ENCODE peak calls at places on chromosomes 6 and 20, in nine cellular contexts. I is uterus, E is adrenal gland, G is H1, K is body of pancreas, H is endothelial cell of umbilical vein, S is ovary, V is IMR-90, O is spleen. D is an unnamed sample.
A peak's percentile ranks its signal among the peaks of the same experiment; 100 is the strongest.

GRCh38 chr20:1707588-1708449 is 50.2 kb upstream of the SIRPG start:
- DNase-seq in I (no peak), E (no peak), G (no peak), K (no peak), H (no peak), S (no peak), V (no peak), O (no peak), D (no peak)

GRCh38 chr20:31716818-31717477 is 5.7 kb downstream of the BCL2L1 start:
- DNase-seq in I (no peak), E (no peak), G (no peak), K (no peak), H (no peak), S (no peak), V (no peak), O (peak; percentile 27), D (no peak)

GRCh38 chr6:114131943-114132342 is 161.0 kb upstream of the HDAC2 start:
- DNase-seq in I (no peak), E (no peak), G (no peak), K (no peak), H (no peak), S (no peak), V (no peak), O (no peak), D (no peak)

GRCh38 chr20:56554869-56555268 is 21.8 kb downstream of the FAM209B start:
- DNase-seq in I (peak; percentile 56), E (peak; percentile 87), G (no peak), K (peak; percentile 71), H (peak; percentile 85), S (peak; percentile 16), V (peak; percentile 90), O (no peak), D (no peak)

GRCh38 chr6:22737331-22737730 is 168.0 kb downstream of the HDGFL1 start:
- DNase-seq in I (peak; percentile 67), E (peak; percentile 17), G (peak; percentile 44), K (peak; percentile 16), H (peak; percentile 52), S (peak; percentile 67), V (peak; percentile 53), O (no peak), D (no peak)

GRCh38 chr6:81480139-81480538 is 272.3 kb downstream of the TENT5A start:
- DNase-seq in I (no peak), E (no peak), G (no peak), K (no peak), H (no peak), S (no peak), V (peak; percentile 17), O (no peak), D (no peak)

GRCh38 chr20:63177785-63178444 is 38.0 kb downstream of the YTHDF1 start:
- DNase-seq in I (no peak), E (no peak), G (no peak), K (no peak), H (no peak), S (no peak), V (no peak), O (peak; percentile 62), D (no peak)

GRCh38 chr20:6395695-6396094 is 272.9 kb upstream of the FERMT1 start:
- DNase-seq in I (no peak), E (no peak), G (no peak), K (no peak), H (no peak), S (no peak), V (peak; percentile 3), O (no peak), D (no peak)

GRCh38 chr6:3869284-3869631 is 20.1 kb downstream of the FAM50B start:
- DNase-seq in I (no peak), E (no peak), G (no peak), K (no peak), H (no peak), S (no peak), V (no peak), O (no peak), D (no peak)

GRCh38 chr6:143607168-143607567 is 70.6 kb upstream of the PHACTR2 start:
- DNase-seq in I (no peak), E (no peak), G (no peak), K (no peak), H (peak; percentile 44), S (no peak), V (no peak), O (no peak), D (no peak)

GRCh38 chr6:108684809-108685329 is 124.2 kb downstream of the FOXO3 start:
- DNase-seq in I (no peak), E (peak; percentile 36), G (no peak), K (no peak), H (peak; percentile 33), S (no peak), V (peak; percentile 51), O (no peak), D (no peak)

DNA sequence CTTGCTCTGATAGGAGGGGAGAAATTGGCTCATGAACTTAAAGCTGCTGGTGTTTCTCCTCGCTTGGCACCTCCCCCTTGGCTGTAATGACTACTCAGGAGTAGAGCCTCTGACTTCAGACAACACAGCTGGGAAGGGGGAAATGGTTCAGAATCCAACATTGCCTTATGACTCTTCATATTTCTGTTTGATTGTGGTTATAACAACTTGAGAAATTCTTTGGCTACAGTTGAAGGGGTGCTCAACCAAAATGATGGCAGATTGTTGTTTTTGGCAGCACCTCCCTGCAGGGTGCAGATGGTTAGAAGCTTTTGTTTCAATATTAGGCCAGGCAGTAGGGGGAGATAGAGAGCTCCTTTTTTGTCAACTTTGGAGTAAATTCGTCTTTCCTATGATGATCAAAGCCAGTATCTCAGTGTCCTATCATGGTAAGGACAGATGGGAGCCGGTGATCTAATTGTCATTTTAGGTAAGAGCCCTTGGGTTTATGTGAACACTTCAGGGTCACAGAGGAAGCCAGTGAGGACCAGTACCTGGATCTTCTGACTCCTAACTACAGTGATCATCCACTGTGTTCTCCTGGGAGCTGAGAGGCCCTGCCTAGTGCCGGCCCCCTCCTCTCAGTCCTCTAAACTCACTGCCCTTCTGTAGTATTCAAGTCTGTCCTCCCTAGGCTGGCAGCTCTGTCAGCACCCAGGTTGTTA is 39.9 kb downstream of the RPRD1B start:
- DNase-seq in I (peak; percentile 86), E (peak; percentile 65), G (no peak), K (peak; percentile 67), H (peak; percentile 96), S (peak; percentile 61), V (peak; percentile 98), O (no peak), D (peak; percentile 28)
- TF ChIP-seq POLR2A in I (no peak), E (no peak), G (no peak), K (no peak), H (peak; percentile 24), S (no peak), V (no peak), O (no peak), D (no peak)

DNA sequence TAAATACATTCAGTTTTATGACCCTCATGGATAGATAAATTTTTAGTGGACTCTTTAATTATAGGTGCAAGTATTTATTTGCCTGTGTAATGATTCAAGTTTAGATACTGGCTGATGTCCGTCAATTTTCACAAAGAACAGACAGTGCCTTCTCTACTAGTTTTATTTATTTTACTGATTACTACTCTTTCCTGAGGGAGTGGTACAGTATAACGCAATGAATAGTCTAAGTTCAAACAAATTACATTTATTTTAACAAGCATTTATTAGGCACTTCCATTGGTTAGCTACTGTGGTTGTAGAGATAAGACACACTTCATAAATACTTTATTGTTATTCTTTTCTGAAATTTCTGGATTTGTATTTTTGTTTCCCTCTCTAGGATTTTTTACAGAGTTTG is 74.3 kb downstream of the ADGRG6 start:
- DNase-seq in I (no peak), E (no peak), G (no peak), K (no peak), H (peak; percentile 51), S (no peak), V (no peak), O (no peak), D (no peak)
- H3K27me3 ChIP-seq in I (no peaks in the 10 kb centered on the region), E (no peaks in the 10 kb centered on the region), G (no peaks in the 10 kb centered on the region), K (no peaks in the 10 kb centered on the region), H (no peaks in the 10 kb centered on the region), S (no peaks in the 10 kb centered on the region), V (no peaks in the 10 kb centered on the region), O (no peaks in the 10 kb centered on the region), D (no peaks in the 10 kb centered on the region)

GRCh38 chr6:105487040-105487787 is 84.3 kb upstream of the PREP start:
- DNase-seq in I (no peak), E (no peak), G (no peak), K (no peak), H (no peak), S (no peak), V (no peak), O (no peak), D (no peak)

GRCh38 chr6:105492706-105493673 is 90.1 kb upstream of the PREP start:
- DNase-seq in I (no peak), E (no peak), G (no peak), K (no peak), H (peak; percentile 10), S (peak; percentile 26), V (peak; percentile 47), O (no peak), D (no peak)

GRCh38 chr6:105488521-105489212 is 85.8 kb upstream of the PREP start:
- DNase-seq in I (no peak), E (no peak), G (no peak), K (no peak), H (peak; percentile 76), S (no peak), V (peak; percentile 36), O (no peak), D (no peak)

GRCh38 chr6:105485456-105485855 is 82.6 kb upstream of the PREP start:
- DNase-seq in I (no peak), E (no peak), G (no peak), K (no peak), H (peak; percentile 20), S (no peak), V (no peak), O (no peak), D (no peak)

GRCh38 chr6:105489213-105489525 is 86.3 kb upstream of the PREP start:
- DNase-seq in I (no peak), E (no peak), G (no peak), K (no peak), H (no peak), S (no peak), V (peak; percentile 38), O (no peak), D (no peak)
- TF ChIP-seq CTCF in I (no peak), E (no peak), G (no peak), K (no peak), H (no peak), S (no peak), V (no peak), O (no peak), D (no peak)

GRCh38 chr6:38436726-38437465 is 202.8 kb downstream of the BTBD9 start:
- DNase-seq in I (no peak), E (no peak), G (no peak), K (no peak), H (peak; percentile 65), S (no peak), V (peak; percentile 84), O (no peak), D (no peak)

GRCh38 chr6:38432079-38432478 is 207.7 kb downstream of the BTBD9 start:
- DNase-seq in I (no peak), E (no peak), G (no peak), K (no peak), H (no peak), S (no peak), V (no peak), O (no peak), D (no peak)

GRCh38 chr6:38434051-38434450 is 205.7 kb downstream of the BTBD9 start:
- DNase-seq in I (no peak), E (no peak), G (no peak), K (no peak), H (no peak), S (no peak), V (no peak), O (no peak), D (no peak)

GRCh38 chr6:38435330-38435729 is 204.4 kb downstream of the BTBD9 start:
- DNase-seq in I (no peak), E (no peak), G (no peak), K (no peak), H (no peak), S (no peak), V (no peak), O (no peak), D (no peak)

GRCh38 chr6:38432479-38432878 is 207.2 kb downstream of the BTBD9 start:
- DNase-seq in I (no peak), E (no peak), G (no peak), K (no peak), H (peak; percentile 17), S (no peak), V (peak; percentile 19), O (no peak), D (no peak)
- TF ChIP-seq POLR2A in I (no peak), E (no peak), G (no peak), K (no peak), H (no peak), S (no peak), V (no peak), O (no peak), D (no peak)

D was measured in stomach.